ENCODE peak calls at places on chromosomes 3 and 15, in five cellular contexts. G is hepatocyte, J is neural progenitor cell, Z is HCT116, I is GM23248. L is an unnamed sample.
A peak's percentile ranks its signal among the peaks of the same experiment; 100 is the strongest.

GRCh38 chr3:66989241-66989640 is 8.9 kb upstream of the KBTBD8 start:
- DNase-seq in G (no peak), J (peak; percentile 70), Z (no peak), I (no peak), L (no peak)

GRCh38 chr15:60480888-60481287 is 1.9 kb upstream of the ICE2 start:
- DNase-seq in G (no peak), J (no peak), Z (no peak), I (no peak), L (no peak)

GRCh38 chr3:175046666-175047065 is 187.5 kb downstream of the NAALADL2 start:
- DNase-seq in G (no peak), J (no peak), Z (no peak), I (peak; percentile 28), L (no peak)

GRCh38 chr3:72892081-72892763 is 4.4 kb downstream of the GXYLT2 start:
- DNase-seq in G (peak; percentile 55), J (no peak), Z (no peak), I (peak; percentile 96), L (no peak)

GRCh38 chr3:55341502-55342031 is 145.5 kb downstream of the WNT5A start:
- DNase-seq in G (no peak), J (no peak), Z (no peak), I (peak; percentile 68), L (no peak)

GRCh38 chr3:33881181-33882064 is 83.0 kb downstream of the PDCD6IP start:
- DNase-seq in G (no peak), J (no peak), Z (no peak), I (no peak), L (no peak)

GRCh38 chr15:56832125-56832524 is 86.3 kb upstream of the TCF12 start:
- DNase-seq in G (peak; percentile 10), J (no peak), Z (no peak), I (peak; percentile 64), L (no peak)

GRCh38 chr3:149701206-149701976 is 43.6 kb upstream of the WWTR1 start:
- DNase-seq in G (no peak), J (no peak), Z (no peak), I (peak; percentile 50), L (no peak)

GRCh38 chr3:31790516-31791148 is 190.4 kb downstream of the OSBPL10 start:
- DNase-seq in G (no peak), J (no peak), Z (no peak), I (no peak), L (no peak)

GRCh38 chr15:78875107-78875914 is 2.6 kb downstream of the MORF4L1 start:
- DNase-seq in G (no peak), J (no peak), Z (no peak), I (peak; percentile 42), L (peak; percentile 19)

GRCh38 chr3:49924683-49925082 is 4.9 kb downstream of the MON1A start:
- DNase-seq in G (no peak), J (no peak), Z (peak; percentile 73), I (peak; percentile 82), L (no peak)

GRCh38 chr15:77130315-77130930 is 59.5 kb upstream of the TSPAN3 start:
- DNase-seq in G (no peak), J (no peak), Z (no peak), I (no peak), L (no peak)

GRCh38 chr3:138774529-138775253 is 60.0 kb downstream of the PIK3CB start:
- DNase-seq in G (peak; percentile 81), J (no peak), Z (peak; percentile 75), I (peak; percentile 99), L (no peak)

GRCh38 chr3:137792633-137793271 is 28.6 kb downstream of the SOX14 start:
- DNase-seq in G (peak; percentile 56), J (peak; percentile 73), Z (peak; percentile 34), I (peak; percentile 66), L (peak; percentile 27)

GRCh38 chr3:193149998-193150397 is 91.0 kb upstream of the PLAAT1 start:
- DNase-seq in G (no peak), J (no peak), Z (no peak), I (no peak), L (no peak)

GRCh38 chr3:46261926-46262594 is 19.8 kb downstream of the CCR3 start:
- DNase-seq in G (no peak), J (no peak), Z (no peak), I (peak; percentile 25), L (no peak)

GRCh38 chr3:108806316-108806715 is 16.3 kb upstream of the TRAT1 start:
- DNase-seq in G (no peak), J (no peak), Z (no peak), I (no peak), L (no peak)

DNA sequence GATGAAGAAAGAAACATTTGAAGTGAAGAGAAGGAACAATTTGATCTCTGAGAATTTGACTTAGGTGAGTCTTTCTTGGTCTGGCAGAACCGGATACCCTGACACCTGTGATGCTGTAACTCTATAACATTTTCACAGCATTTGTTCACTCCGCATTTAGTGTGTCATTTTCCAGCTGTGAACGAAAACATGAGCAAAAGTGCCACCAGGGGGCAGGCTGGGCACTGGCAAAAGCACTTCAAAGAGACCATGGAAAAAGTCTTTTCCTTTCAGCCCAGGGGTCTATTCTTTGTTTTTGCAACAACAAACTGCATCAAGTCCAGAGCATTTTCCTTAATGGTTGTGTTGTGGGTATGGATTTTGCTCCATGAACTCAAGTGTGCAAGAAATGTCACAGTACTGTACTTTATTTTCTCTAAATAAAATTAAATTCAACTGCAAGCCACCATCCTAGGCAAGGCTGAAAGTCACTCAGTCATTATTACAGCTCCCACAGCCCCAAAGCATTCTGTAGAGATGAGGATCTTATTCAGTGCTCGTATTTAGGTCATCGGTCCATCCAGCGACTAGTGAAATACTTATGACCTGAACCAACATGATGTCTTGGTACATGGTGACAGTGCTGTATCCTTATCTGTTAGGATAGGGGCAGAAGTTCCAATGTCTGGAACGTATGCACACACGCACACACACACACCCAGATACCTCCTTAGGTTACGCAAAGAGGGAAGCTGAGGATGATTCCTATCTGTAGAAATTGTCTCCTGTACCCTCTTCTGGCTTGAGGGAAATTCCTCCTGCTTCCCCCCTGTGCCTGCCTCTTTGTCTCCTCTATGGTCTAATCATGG is 125.5 kb downstream of the GADL1 start:
- DNase-seq in G (peak; percentile 84), J (peak; percentile 81), Z (peak; percentile 51), I (peak; percentile 75), L (peak; percentile 73)
- TF ChIP-seq EZH2phosphoT487 in G (no peak), J (no peak), Z (no peak), I (no peak), L (no peak)

GRCh38 chr3:38648024-38648658 is 1.3 kb downstream of the SCN5A start:
- DNase-seq in G (no peak), J (no peak), Z (no peak), I (no peak), L (no peak)
- H3K4me3 ChIP-seq in G (no peak overlapping the region), J (peak overlapping the region; percentile 86), Z (no peak overlapping the region), I (no peak overlapping the region), L (no peak overlapping the region)

GRCh38 chr3:69999191-70000027 is at the start of gene SAMMSON:
- DNase-seq in G (no peak), J (no peak), Z (no peak), I (peak; percentile 14), L (no peak)
- TF ChIP-seq EZH2phosphoT487 in G (no peak), J (no peak), Z (no peak), I (no peak), L (no peak)

DNA sequence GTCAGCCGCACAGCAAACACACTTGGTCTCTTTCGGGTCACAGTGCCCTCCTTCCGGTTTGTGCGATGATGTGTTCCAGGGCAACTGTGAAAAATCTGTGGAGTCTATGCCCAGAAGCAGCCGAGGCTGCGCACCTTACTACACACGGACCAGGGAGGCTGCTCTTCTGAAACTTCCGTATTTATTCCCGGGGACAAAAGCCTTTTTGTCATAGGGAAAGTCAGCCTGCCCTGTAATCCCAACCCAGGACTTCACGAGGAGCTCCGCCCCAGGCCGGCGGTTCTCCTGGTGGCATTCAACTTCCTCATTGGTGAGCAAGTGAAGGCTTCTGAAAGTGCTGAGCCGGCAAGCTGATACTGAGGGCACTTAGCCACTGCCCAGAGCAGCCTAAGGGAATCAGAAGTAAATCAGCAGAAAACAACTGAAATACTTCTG is 126.5 kb downstream of the FMN1 start:
- DNase-seq in G (peak; percentile 28), J (peak; percentile 28), Z (no peak), I (peak; percentile 68), L (no peak)
- H3K4me3 ChIP-seq in G (no peak overlapping the region), J (no peak overlapping the region), Z (no peak overlapping the region), I (peak overlapping the region; percentile 60), L (no peak overlapping the region)

DNA sequence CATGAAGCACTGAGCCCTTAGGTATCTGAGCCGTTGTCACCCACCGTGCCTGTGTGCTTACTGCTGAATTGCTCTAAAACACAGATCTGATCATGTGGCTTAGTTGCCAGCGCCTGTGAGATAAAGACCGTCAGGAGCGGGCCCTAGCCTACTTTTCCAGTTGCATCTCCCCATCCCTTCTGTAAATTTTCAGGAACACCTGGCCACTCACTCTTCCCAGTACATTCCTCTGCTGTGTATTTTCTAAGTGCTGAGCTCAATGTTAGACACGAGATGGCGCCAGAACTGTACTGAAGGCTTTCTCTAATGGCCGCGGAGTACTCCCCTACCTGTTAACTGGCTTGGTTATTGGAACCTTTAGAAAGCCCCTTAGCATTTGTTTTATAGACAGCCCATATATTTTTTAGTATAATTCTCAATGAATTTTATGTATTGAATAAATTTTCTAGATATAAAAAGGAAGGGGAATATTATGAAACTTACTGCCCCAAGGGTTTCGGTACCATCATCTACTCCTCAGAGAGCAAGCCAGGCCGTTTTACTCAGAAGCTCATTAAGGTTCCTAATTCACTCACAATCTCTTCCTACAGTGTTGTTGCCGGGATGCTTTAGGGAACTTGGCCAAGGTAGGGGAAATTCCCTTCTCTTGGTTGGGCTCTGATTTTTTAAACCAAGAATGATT is 16.7 kb upstream of the WNT7A start:
- DNase-seq in G (peak; percentile 85), J (peak; percentile 88), Z (peak; percentile 63), I (peak; percentile 86), L (peak; percentile 68)
- TF ChIP-seq EZH2phosphoT487 in G (no peak), J (no peak), Z (no peak), I (no peak), L (no peak)

GRCh38 chr3:141881702-141882101 is 5.3 kb downstream of the ATP1B3 start:
- DNase-seq in G (no peak), J (no peak), Z (no peak), I (no peak), L (peak; percentile 25)
- H3K4me3 ChIP-seq in G (no peak overlapping the region), J (no peak overlapping the region), Z (no peak overlapping the region), I (no peak overlapping the region), L (no peak overlapping the region)

GRCh38 chr3:61577760-61578159 is 16.4 kb downstream of the PTPRG start:
- DNase-seq in G (no peak), J (no peak), Z (no peak), I (no peak), L (no peak)

GRCh38 chr3:61580982-61581654 is 19.7 kb downstream of the PTPRG start:
- DNase-seq in G (no peak), J (peak; percentile 20), Z (no peak), I (no peak), L (no peak)

GRCh38 chr3:61575893-61576292 is 14.5 kb downstream of the PTPRG start:
- DNase-seq in G (no peak), J (no peak), Z (no peak), I (no peak), L (no peak)

GRCh38 chr3:61579685-61580084 is 18.3 kb downstream of the PTPRG start:
- DNase-seq in G (no peak), J (no peak), Z (no peak), I (no peak), L (no peak)

GRCh38 chr3:61578667-61579367 is 17.4 kb downstream of the PTPRG start:
- DNase-seq in G (peak; percentile 11), J (peak; percentile 39), Z (no peak), I (no peak), L (no peak)
- TF ChIP-seq EZH2phosphoT487 in G (no peak), J (no peak), Z (no peak), I (no peak), L (no peak)

L was measured in OCI-LY7.